ENCODE peak calls at places on chromosomes 12 and 14, in four cellular contexts. P, Y, U and M are unnamed samples.

GRCh38 chr14:37114559-37114958 is 57.8 kb downstream of the SLC25A21 start:
- DNase-seq in Y (no peak), U (no peak), P (no peak), M (no peak)

GRCh38 chr14:94036328-94037167 is 10.4 kb downstream of the OTUB2 start:
- DNase-seq in U (peak), Y (peak), P (peak), M (peak)

GRCh38 chr12:106223485-106224391 is 24.1 kb downstream of the CKAP4 start:
- DNase-seq in Y (peak), P (peak), U (peak), M (peak)

GRCh38 chr14:55354500-55354899 is 57.1 kb downstream of the ATG14 start:
- DNase-seq in U (peak), Y (peak), P (peak), M (peak)

GRCh38 chr14:35374273-35374681 is 30.3 kb downstream of the NFKBIA start:
- DNase-seq in U (peak), Y (peak), P (no peak), M (peak)

GRCh38 chr12:131845121-131845520 is 16.9 kb downstream of the MMP17 start:
- DNase-seq in Y (no peak), U (no peak), P (no peak), M (no peak)

GRCh38 chr12:104219908-104220404 is 4.4 kb downstream of the TXNRD1 start:
- DNase-seq in U (peak), Y (peak), P (peak), M (peak)

GRCh38 chr12:119699199-119699765 is 31.3 kb downstream of the PRKAB1 start:
- DNase-seq in P (no peak), Y (no peak), U (no peak), M (no peak)

GRCh38 chr12:49866859-49867579 is 24.1 kb upstream of the BCDIN3D start:
- DNase-seq in U (peak), P (peak), Y (peak), M (peak)

GRCh38 chr12:49720214-49720613 is 13.0 kb upstream of the FMNL3 start:
- DNase-seq in Y (peak), U (no peak), P (no peak), M (no peak)

GRCh38 chr14:60178820-60179219 is 13.6 kb upstream of the DHRS7 start:
- DNase-seq in U (no peak), Y (no peak), P (no peak), M (no peak)

GRCh38 chr14:89365071-89365801 is 51.8 kb downstream of the FOXN3 start:
- DNase-seq in Y (peak), U (no peak), P (peak), M (no peak)

GRCh38 chr14:103518416-103519042 is 4.1 kb downstream of the CKB start:
- DNase-seq in P (peak), Y (peak), U (peak), M (peak)

GRCh38 chr12:80939231-80939950 is 1.7 kb upstream of the LIN7A start:
- DNase-seq in P (no peak), Y (peak), U (no peak), M (peak)

GRCh38 chr12:91687052-91688017 is 458.3 kb downstream of the BTG1 start:
- DNase-seq in U (no peak), Y (no peak), P (peak), M (peak)

GRCh38 chr14:39268393-39268792 is 34.7 kb downstream of the MIA2 start:
- DNase-seq in Y (peak), P (peak), U (no peak), M (peak)

GRCh38 chr12:95412826-95413311 is 61.1 kb upstream of the METAP2 start:
- DNase-seq in P (no peak), Y (peak), U (peak), M (peak)

GRCh38 chr12:7162691-7163114 is 26.8 kb upstream of the PEX5 start:
- DNase-seq in U (no peak), Y (peak), P (peak), M (peak)

GRCh38 chr14:83164016-83164415 is 1630.4 kb upstream of the SEL1L start:
- DNase-seq in P (no peak), Y (peak), U (peak), M (peak)

GRCh38 chr14:78598046-78598652 is 428.0 kb downstream of the NRXN3 start:
- DNase-seq in P (peak), Y (peak), U (peak), M (peak)

GRCh38 chr12:25866586-25867378 is 91.7 kb upstream of the RASSF8 start:
- DNase-seq in P (no peak), Y (no peak), U (no peak), M (peak)

GRCh38 chr14:55556929-55557623 is 22.9 kb upstream of the KTN1 start:
- DNase-seq in U (peak), P (peak), Y (peak), M (peak)

GRCh38 chr12:43281563-43281962 is 270.4 kb downstream of the ADAMTS20 start:
- DNase-seq in Y (no peak), U (no peak), P (no peak), M (no peak)

GRCh38 chr14:22549304-22549962 is 39.6 kb downstream of the DAD1 start:
- DNase-seq in Y (no peak), P (no peak), U (no peak), M (no peak)

GRCh38 chr12:130079254-130079653 is 83.0 kb upstream of the FZD10 start:
- DNase-seq in P (no peak), Y (no peak), U (no peak), M (no peak)

GRCh38 chr12:6821674-6822433 is at the start of gene GPR162:
- DNase-seq in Y (peak), U (peak), P (peak), M (peak)